ENCODE peak calls at places on chromosomes 12 and 14, in five cellular contexts. One of them, this sample, is unnamed.

GRCh38 chr14:91111443-91111842 is 2.4 kb upstream of the DGLUCY start:
- DNase-seq in K562: no peak
- DNase-seq in H1: no peak
- DNase-seq in HepG2: no peak
- DNase-seq in GM12878: no peak
- DNase-seq in this sample: no peak

GRCh38 chr12:9931245-9931644 is 925 bp downstream of the CLEC2A start:
- DNase-seq in K562: no peak
- DNase-seq in H1: no peak
- DNase-seq in HepG2: no peak
- DNase-seq in GM12878: no peak
- DNase-seq in this sample: no peak

GRCh38 chr12:67649165-67650126 is 901 bp downstream of the DYRK2 start:
- DNase-seq in K562: peak; percentile 49
- DNase-seq in H1: no peak
- DNase-seq in HepG2: no peak
- DNase-seq in GM12878: no peak
- DNase-seq in this sample: peak; percentile 32

GRCh38 chr12:101963703-101964102 is 86.3 kb downstream of the DRAM1 start:
- DNase-seq in K562: no peak
- DNase-seq in H1: no peak
- DNase-seq in HepG2: no peak
- DNase-seq in GM12878: no peak
- DNase-seq in this sample: no peak

GRCh38 chr12:15214851-15215601 is 6.2 kb downstream of the RERG start:
- DNase-seq in K562: no peak
- DNase-seq in H1: no peak
- DNase-seq in HepG2: no peak
- DNase-seq in GM12878: no peak
- DNase-seq in this sample: no peak

GRCh38 chr12:84599539-84599938 is 313.1 kb downstream of the SLC6A15 start:
- DNase-seq in K562: no peak
- DNase-seq in H1: no peak
- DNase-seq in HepG2: no peak
- DNase-seq in GM12878: no peak
- DNase-seq in this sample: peak; percentile 9

GRCh38 chr12:127083028-127083949 is 1183.7 kb upstream of the TMEM132C start:
- DNase-seq in K562: peak; percentile 81
- DNase-seq in H1: no peak
- DNase-seq in HepG2: peak; percentile 59
- DNase-seq in GM12878: peak; percentile 68
- DNase-seq in this sample: peak; percentile 61

GRCh38 chr12:75660107-75660530 is 148.7 kb upstream of the KRR1 start:
- DNase-seq in K562: no peak
- DNase-seq in H1: no peak
- DNase-seq in HepG2: no peak
- DNase-seq in GM12878: no peak
- DNase-seq in this sample: no peak

GRCh38 chr14:69574266-69574953 is at the start of gene CCDC177:
- DNase-seq in K562: peak; percentile 60
- DNase-seq in H1: no peak
- DNase-seq in HepG2: peak; percentile 28
- DNase-seq in GM12878: no peak
- DNase-seq in this sample: peak; percentile 89

GRCh38 chr12:128078311-128078851 is 188.6 kb upstream of the TMEM132C start:
- DNase-seq in K562: no peak
- DNase-seq in H1: peak; percentile 9
- DNase-seq in HepG2: no peak
- DNase-seq in GM12878: no peak
- DNase-seq in this sample: no peak

GRCh38 chr14:61562321-61563161 is 132.8 kb upstream of the HIF1A start:
- DNase-seq in K562: peak; percentile 74
- DNase-seq in H1: no peak
- DNase-seq in HepG2: peak; percentile 90
- DNase-seq in GM12878: no peak
- DNase-seq in this sample: no peak

GRCh38 chr12:109581856-109582255 is 8.3 kb downstream of the MVK start:
- DNase-seq in K562: no peak
- DNase-seq in H1: no peak
- DNase-seq in HepG2: no peak
- DNase-seq in GM12878: no peak
- DNase-seq in this sample: no peak

GRCh38 chr12:57008113-57008687 is 1.9 kb upstream of the ZBTB39 start:
- DNase-seq in K562: peak; percentile 62
- DNase-seq in H1: no peak
- DNase-seq in HepG2: peak; percentile 59
- DNase-seq in GM12878: peak; percentile 27
- DNase-seq in this sample: peak; percentile 73

GRCh38 chr12:53974084-53975018 is at the start of gene HOTAIR:
- DNase-seq in K562: no peak
- DNase-seq in H1: no peak
- DNase-seq in HepG2: no peak
- DNase-seq in GM12878: no peak
- DNase-seq in this sample: peak; percentile 54

GRCh38 chr12:50111417-50111692 is 681 bp upstream of the COX14 start:
- DNase-seq in K562: no peak
- DNase-seq in H1: no peak
- DNase-seq in HepG2: no peak
- DNase-seq in GM12878: no peak
- DNase-seq in this sample: no peak

GRCh38 chr12:45243963-45244362 is 28.1 kb downstream of the ANO6 start:
- DNase-seq in K562: no peak
- DNase-seq in H1: no peak
- DNase-seq in HepG2: no peak
- DNase-seq in GM12878: no peak
- DNase-seq in this sample: no peak
- H3K27ac ChIP-seq in K562: no peak overlapping the region
- H3K27ac ChIP-seq in H1: no peak overlapping the region
- H3K27ac ChIP-seq in HepG2: no peak overlapping the region
- H3K27ac ChIP-seq in GM12878: peak overlapping the region; percentile 72
- H3K27ac ChIP-seq in this sample: peak overlapping the region; percentile 47

DNA sequence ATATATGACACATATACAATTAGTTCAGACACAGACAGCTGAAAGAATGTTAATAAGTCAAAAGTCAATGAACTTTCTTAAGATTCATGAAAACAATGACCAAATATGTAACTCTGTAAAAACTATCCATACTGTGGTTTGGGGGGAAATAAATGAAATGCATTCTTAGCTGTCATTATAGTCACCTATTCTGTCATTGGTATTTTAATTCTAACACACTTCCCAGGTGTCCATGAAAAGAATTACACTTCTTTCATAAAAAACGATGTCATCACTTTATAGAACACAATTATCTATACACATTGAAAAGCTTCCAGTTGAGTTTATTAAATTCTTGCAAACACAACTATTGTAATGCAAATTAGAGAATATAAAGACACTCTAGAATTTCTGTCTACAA is 35.8 kb downstream of the PPFIA2 start:
- DNase-seq in K562: no peak
- DNase-seq in H1: no peak
- DNase-seq in HepG2: no peak
- DNase-seq in GM12878: no peak
- DNase-seq in this sample: no peak
- TF ChIP-seq CREB1 in K562: no peak
- TF ChIP-seq CREB1 in H1: no peak
- TF ChIP-seq CREB1 in HepG2: no peak
- TF ChIP-seq CREB1 in GM12878: no peak
- TF ChIP-seq CREB1 in this sample: no peak

GRCh38 chr14:81269979-81270375 is 49.2 kb upstream of the GTF2A1 start:
- DNase-seq in K562: no peak
- DNase-seq in H1: no peak
- DNase-seq in HepG2: no peak
- DNase-seq in GM12878: no peak
- DNase-seq in this sample: no peak
- H3K27ac ChIP-seq in K562: no peak overlapping the region
- H3K27ac ChIP-seq in H1: no peak overlapping the region
- H3K27ac ChIP-seq in HepG2: no peak overlapping the region
- H3K27ac ChIP-seq in GM12878: no peak overlapping the region
- H3K27ac ChIP-seq in this sample: no peak overlapping the region

DNA sequence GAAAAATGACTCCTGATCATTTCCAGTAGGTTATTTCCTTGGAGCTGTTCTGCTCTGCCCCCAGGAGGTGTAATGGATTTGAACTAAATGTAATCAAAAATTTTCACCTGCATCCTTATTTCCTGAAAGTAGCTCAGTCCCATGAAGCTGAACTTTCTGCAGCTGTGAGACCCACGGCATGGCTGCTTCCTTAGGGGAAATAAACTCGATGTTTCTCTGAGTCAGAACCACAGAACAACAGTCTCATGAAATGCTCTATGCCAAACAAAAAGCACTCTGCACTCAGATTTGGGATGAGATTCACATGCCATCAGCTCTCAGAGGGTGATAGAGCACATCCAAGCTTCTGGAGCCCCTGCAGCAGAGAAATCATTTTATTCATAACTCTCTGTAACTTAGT is 224.1 kb upstream of the PLEKHG7 start:
- DNase-seq in K562: no peak
- DNase-seq in H1: no peak
- DNase-seq in HepG2: no peak
- DNase-seq in GM12878: no peak
- DNase-seq in this sample: no peak
- TF ChIP-seq CREB1 in K562: no peak
- TF ChIP-seq CREB1 in H1: no peak
- TF ChIP-seq CREB1 in HepG2: no peak
- TF ChIP-seq CREB1 in GM12878: no peak
- TF ChIP-seq CREB1 in this sample: no peak

GRCh38 chr14:24260780-24261157 is 2.2 kb downstream of the TGM1 start:
- DNase-seq in K562: no peak
- DNase-seq in H1: no peak
- DNase-seq in HepG2: no peak
- DNase-seq in GM12878: no peak
- DNase-seq in this sample: no peak
- H3K27ac ChIP-seq in K562: no peak overlapping the region
- H3K27ac ChIP-seq in H1: no peak overlapping the region
- H3K27ac ChIP-seq in HepG2: no peak overlapping the region
- H3K27ac ChIP-seq in GM12878: no peak overlapping the region
- H3K27ac ChIP-seq in this sample: no peak overlapping the region

This sample was measured in GM23338.